ENCODE peak calls at places on chromosomes 16 and 17, in nine cellular contexts. D, F, W, I, O, C, N, Y and P are unnamed samples.
A peak's percentile ranks its signal among the peaks of the same experiment; 100 is the strongest.

GRCh38 chr16:15041260-15042011 is 14.4 kb downstream of the NTAN1 start:
- DNase-seq in D (peak; percentile 79), F (no peak), W (peak; percentile 67), I (no peak), O (no peak), C (no peak), N (peak; percentile 27), Y (no peak), P (peak; percentile 87)

GRCh38 chr16:79403534-79403933 is 197.0 kb downstream of the MAF start:
- DNase-seq in D (no peak), F (no peak), W (no peak), I (no peak), O (no peak), C (no peak), N (no peak), Y (no peak), P (no peak)

GRCh38 chr17:80872999-80873951 is 118.4 kb upstream of the CHMP6 start:
- DNase-seq in D (no peak), F (no peak), W (no peak), I (no peak), O (peak; percentile 63), C (no peak), N (peak; percentile 50), Y (no peak), P (peak; percentile 6)

GRCh38 chr17:82358467-82359350 is at the start of gene TEX19:
- DNase-seq in D (no peak), F (peak; percentile 20), W (no peak), I (peak; percentile 73), O (no peak), C (no peak), N (no peak), Y (no peak), P (no peak)

GRCh38 chr17:28405632-28406477 is at the start of gene SLC46A1:
- DNase-seq in D (peak; percentile 26), F (peak; percentile 60), W (peak; percentile 74), I (peak; percentile 85), O (no peak), C (peak; percentile 89), N (peak; percentile 51), Y (no peak), P (peak; percentile 81)

GRCh38 chr16:57045694-57046381 is 46.5 kb upstream of the CPNE2 start:
- DNase-seq in D (peak; percentile 62), F (peak; percentile 1), W (peak; percentile 69), I (no peak), O (peak; percentile 11), C (peak; percentile 71), N (peak; percentile 18), Y (peak; percentile 17), P (peak; percentile 84)

GRCh38 chr17:75755205-75755901 is 9.6 kb downstream of the GALK1 start:
- DNase-seq in D (no peak), F (no peak), W (no peak), I (peak; percentile 10), O (no peak), C (no peak), N (no peak), Y (no peak), P (no peak)

GRCh38 chr16:49085689-49086088 is 195.9 kb downstream of the CBLN1 start:
- DNase-seq in D (peak; percentile 18), F (no peak), W (no peak), I (no peak), O (no peak), C (no peak), N (no peak), Y (no peak), P (no peak)

GRCh38 chr17:59154721-59155438 is at the start of gene SKA2:
- DNase-seq in D (no peak), F (peak; percentile 99), W (peak; percentile 98), I (peak; percentile 100), O (peak; percentile 96), C (peak; percentile 85), N (no peak), Y (no peak), P (peak; percentile 99)

GRCh38 chr17:18206962-18207361 is 18.5 kb upstream of the LLGL1 start:
- DNase-seq in D (no peak), F (no peak), W (no peak), I (no peak), O (no peak), C (no peak), N (no peak), Y (no peak), P (no peak)

GRCh38 chr17:58756246-58757161 is 850 bp downstream of the PPM1E start:
- DNase-seq in D (no peak), F (no peak), W (peak; percentile 40), I (peak; percentile 76), O (no peak), C (peak; percentile 61), N (peak; percentile 16), Y (no peak), P (no peak)

GRCh38 chr16:56477096-56477878 is 25.9 kb downstream of the OGFOD1 start:
- DNase-seq in D (peak; percentile 87), F (no peak), W (no peak), I (no peak), O (no peak), C (no peak), N (peak; percentile 80), Y (no peak), P (no peak)

GRCh38 chr16:71474864-71475263 is 12.8 kb upstream of the ZNF23 start:
- DNase-seq in D (peak; percentile 91), F (no peak), W (no peak), I (no peak), O (no peak), C (no peak), N (peak; percentile 77), Y (no peak), P (no peak)

GRCh38 chr16:78494674-78495073 is 395.2 kb downstream of the WWOX start:
- DNase-seq in D (no peak), F (no peak), W (no peak), I (no peak), O (no peak), C (no peak), N (no peak), Y (no peak), P (no peak)